ENCODE peak calls at places on chromosome 11, in six cellular contexts. L, D, V, E, O and M are unnamed samples.

GRCh38 chr11:61766353-61766841 is 14.0 kb downstream of the MYRF start:
- DNase-seq in L (no peak), D (no peak), V (no peak), E (no peak), O (no peak), M (no peak)

GRCh38 chr11:92707173-92707619 is 262.3 kb upstream of the MTNR1B start:
- DNase-seq in L (no peak), D (no peak), V (no peak), E (no peak), O (no peak), M (no peak)

GRCh38 chr11:9847636-9848035 is 183.8 kb downstream of the SWAP70 start:
- DNase-seq in L (no peak), D (no peak), V (no peak), E (no peak), O (no peak), M (no peak)

GRCh38 chr11:108997826-108998225 is 333.0 kb downstream of the DDX10 start:
- DNase-seq in L (no peak), D (no peak), V (no peak), E (no peak), O (no peak), M (no peak)

GRCh38 chr11:111736621-111737055 is 29.6 kb downstream of the PPP2R1B start:
- DNase-seq in L (no peak), D (no peak), V (no peak), E (no peak), O (no peak), M (no peak)

GRCh38 chr11:73399159-73400090 is 23.2 kb downstream of the RELT start:
- DNase-seq in L (no peak), D (no peak), V (no peak), E (no peak), O (no peak), M (no peak)

GRCh38 chr11:16012125-16012751 is 344.1 kb downstream of the SOX6 start:
- DNase-seq in L (no peak), D (no peak), V (no peak), E (no peak), O (peak; percentile 70), M (no peak)

GRCh38 chr11:120186799-120187591 is 23.8 kb upstream of the OAF start:
- DNase-seq in L (peak; percentile 50), D (no peak), V (peak; percentile 64), E (no peak), O (no peak), M (no peak)

DNA sequence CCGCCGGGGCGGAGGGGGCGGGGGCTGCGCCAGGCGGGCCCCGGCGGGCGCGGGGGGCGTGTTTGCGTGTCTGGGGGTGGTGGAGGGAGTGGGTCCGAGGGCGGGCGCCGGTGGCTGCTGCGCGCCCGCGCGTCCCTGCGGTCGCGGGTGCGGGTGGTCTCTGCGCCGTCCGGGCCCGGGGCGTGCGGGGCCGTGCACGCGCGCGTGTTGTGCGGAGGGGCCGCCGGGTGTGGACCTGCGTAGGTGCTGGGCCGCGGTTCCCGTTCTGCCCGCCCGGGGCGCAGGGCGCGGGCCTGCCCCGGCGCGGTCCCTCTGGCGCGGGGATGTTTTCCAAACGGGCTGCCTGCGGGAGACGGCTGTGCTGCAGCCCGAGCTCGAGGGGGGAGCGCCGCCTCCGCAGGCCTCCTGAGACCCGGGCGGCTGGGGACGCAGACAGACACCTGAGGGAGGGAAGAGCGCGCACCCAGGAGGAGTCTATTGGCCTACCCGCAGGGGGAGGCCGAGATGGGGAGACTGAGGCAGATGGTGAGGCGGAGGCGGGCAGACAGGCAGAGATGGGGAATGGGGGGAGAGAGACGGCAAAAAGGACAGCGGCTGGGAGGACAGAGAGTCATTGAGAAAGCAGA is 442 bp downstream of the PELI3 start:
- DNase-seq in L (no peak), D (no peak), V (no peak), E (no peak), O (peak; percentile 51), M (peak; percentile 68)
- TF ChIP-seq JUND in L (no peak), D (no peak), V (no peak), E (no peak), O (no peak), M (no peak)

DNA sequence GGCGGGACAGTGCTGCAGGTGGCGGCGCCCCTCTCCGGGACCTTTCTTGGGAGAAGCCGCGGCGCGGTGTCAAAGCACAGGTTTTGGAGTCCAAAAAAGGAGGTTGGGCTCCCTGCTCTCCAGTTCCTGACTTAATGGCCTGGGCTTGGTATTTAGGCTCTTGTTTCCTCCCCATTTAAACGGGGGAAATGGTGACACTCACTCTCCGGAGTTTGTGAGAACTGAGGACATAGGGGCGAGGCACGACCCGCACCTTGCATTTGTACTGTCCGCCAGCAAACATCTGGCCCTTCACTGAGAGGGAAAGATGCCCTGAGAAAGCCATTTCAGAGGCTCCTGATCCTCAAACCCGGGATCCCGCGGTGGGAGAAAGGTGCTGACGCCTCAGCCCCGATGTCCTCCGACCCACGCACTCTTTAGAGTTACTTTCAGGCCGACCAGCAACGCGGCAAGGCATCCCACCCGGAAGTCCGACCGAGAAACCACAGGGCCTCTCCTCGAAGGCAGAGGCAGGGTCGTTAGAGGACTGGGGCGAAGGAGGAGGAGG is 2.9 kb upstream of the WDR74 start:
- DNase-seq in L (no peak), D (no peak), V (no peak), E (no peak), O (no peak), M (no peak)
- TF ChIP-seq JUND in L (no peak), D (no peak), V (no peak), E (no peak), O (no peak), M (no peak)

GRCh38 chr11:45983471-45983845 is 61.0 kb downstream of the LARGE2 start:
- DNase-seq in L (no peak), D (no peak), V (no peak), E (no peak), O (no peak), M (no peak)

GRCh38 chr11:45984192-45984591 is 61.7 kb downstream of the LARGE2 start:
- DNase-seq in L (no peak), D (no peak), V (no peak), E (no peak), O (no peak), M (no peak)

GRCh38 chr11:45985212-45985611 is 62.8 kb downstream of the LARGE2 start:
- DNase-seq in L (no peak), D (no peak), V (no peak), E (no peak), O (no peak), M (no peak)

DNA sequence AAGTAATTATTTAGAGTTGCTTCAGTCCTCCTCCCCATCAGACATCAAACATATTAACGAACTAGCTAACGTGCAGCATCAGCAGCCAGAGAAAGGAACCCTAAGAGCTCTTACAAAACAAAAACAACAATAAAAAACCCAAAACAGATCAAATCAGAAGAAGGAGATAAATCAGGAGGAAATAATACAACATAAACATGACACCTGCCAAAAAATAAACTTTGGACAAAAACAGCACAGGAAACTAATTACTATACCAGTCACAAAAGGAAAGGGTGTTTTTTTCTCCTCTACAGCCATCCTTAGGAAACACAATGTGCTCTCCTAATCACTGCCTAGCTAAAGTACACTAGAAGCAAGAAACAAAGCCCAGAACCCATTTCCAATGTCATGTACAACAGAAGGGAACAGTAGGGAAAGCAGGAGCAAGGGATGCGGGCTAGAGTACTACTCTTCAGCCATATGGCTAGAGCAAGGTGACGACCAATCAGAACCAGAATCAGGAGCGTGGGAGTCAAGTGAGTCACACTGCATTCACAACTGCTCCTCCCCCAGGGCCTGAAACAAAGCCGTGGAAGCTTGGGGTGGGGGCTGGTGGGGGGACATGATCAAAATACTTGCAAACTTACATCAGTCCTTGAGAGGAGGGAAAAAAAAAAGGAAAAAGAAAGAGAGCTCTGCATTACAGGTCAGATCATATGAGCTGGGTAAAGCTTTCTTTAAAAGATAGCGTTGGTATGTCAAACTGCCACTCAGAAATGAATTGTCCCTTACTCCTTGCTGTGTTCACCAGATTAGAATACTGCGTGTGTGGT is 60.4 kb downstream of the LARGE2 start:
- DNase-seq in L (no peak), D (peak; percentile 13), V (peak; percentile 21), E (peak; percentile 84), O (peak; percentile 93), M (no peak)
- TF ChIP-seq JUND in L (no peak), D (no peak), V (no peak), E (peak; percentile 92), O (peak; percentile 98), M (no peak)

GRCh38 chr11:78138694-78139421 is 568 bp downstream of the ALG8 start:
- DNase-seq in L (peak; percentile 21), D (peak; percentile 4), V (peak; percentile 44), E (no peak), O (peak; percentile 73), M (peak; percentile 31)
- TF ChIP-seq JUND in L (no peak), D (no peak), V (no peak), E (no peak), O (no peak), M (no peak)

GRCh38 chr11:8756201-8756600 is 73.6 kb downstream of the RPL27A start:
- DNase-seq in L (no peak), D (no peak), V (no peak), E (no peak), O (no peak), M (no peak)
- TF ChIP-seq JUND in L (no peak), D (no peak), V (no peak), E (no peak), O (no peak), M (no peak)

DNA sequence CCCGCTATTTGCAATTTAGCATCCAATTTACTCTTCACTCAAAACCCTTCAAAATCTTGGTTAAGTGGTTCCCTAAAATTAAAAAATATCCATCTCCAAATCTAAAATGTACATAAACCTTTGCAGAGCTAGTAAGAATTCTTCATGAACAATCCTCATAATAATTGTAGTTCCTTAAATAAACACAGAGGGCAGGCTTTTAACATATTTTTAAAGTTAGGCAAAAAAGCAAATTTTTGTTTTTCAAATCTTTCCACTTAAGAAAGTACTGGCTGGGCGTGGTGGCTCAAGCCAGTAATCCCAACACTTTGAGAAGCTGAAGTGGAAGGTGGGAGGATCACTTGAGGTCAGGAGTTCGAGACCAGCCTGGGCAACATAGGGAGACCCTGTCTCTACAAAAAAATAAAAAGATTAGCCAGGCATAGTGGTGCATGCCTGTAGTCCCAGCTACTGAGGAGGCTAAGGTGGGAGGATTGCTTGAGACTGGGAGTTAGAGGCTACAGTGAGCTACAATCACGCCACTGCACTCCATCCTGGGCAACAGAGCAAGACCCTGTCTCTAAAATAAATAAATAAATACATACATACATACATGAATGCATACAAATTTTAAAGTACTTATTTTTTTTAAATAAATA is 25.1 kb upstream of the PLAAT3 start:
- DNase-seq in L (no peak), D (no peak), V (no peak), E (no peak), O (no peak), M (no peak)
- TF ChIP-seq JUND in L (no peak), D (no peak), V (no peak), E (no peak), O (no peak), M (no peak)